ENCODE peak calls at places on chromosome 1, in seven cellular contexts. W is H7, J is AG08396, P is AG04450, T is posterior cingulate gyrus, B is aorta, C is NCI-H2081. Z is an unnamed sample.
A peak's percentile ranks its signal among the peaks of the same experiment; 100 is the strongest.

GRCh38 chr1:158931055-158931737 is at the start of gene PYHIN1:
- DNase-seq in W (no peak), J (no peak), P (no peak), T (no peak), B (no peak), C (no peak), Z (no peak)

GRCh38 chr1:201500670-201501120 is 6.2 kb downstream of the CSRP1 start:
- DNase-seq in W (peak; percentile 49), J (no peak), P (no peak), T (no peak), B (no peak), C (no peak), Z (no peak)

GRCh38 chr1:151060241-151061011 is at the start of gene MLLT11:
- DNase-seq in W (peak; percentile 90), J (peak; percentile 59), P (no peak), T (peak; percentile 91), B (no peak), C (peak; percentile 78), Z (no peak)

GRCh38 chr1:185816460-185816859 is 82.3 kb downstream of the HMCN1 start:
- DNase-seq in W (no peak), J (no peak), P (no peak), T (no peak), B (no peak), C (no peak), Z (no peak)

GRCh38 chr1:228367798-228368791 is 38.5 kb downstream of the TRIM11 start:
- DNase-seq in W (peak; percentile 90), J (no peak), P (no peak), T (peak; percentile 72), B (no peak), C (no peak), Z (no peak)

GRCh38 chr1:168391759-168392681 is 111.3 kb downstream of the TBX19 start:
- DNase-seq in W (no peak), J (no peak), P (no peak), T (no peak), B (no peak), C (no peak), Z (no peak)

GRCh38 chr1:36096500-36097412 is 8.1 kb downstream of the ADPRS start:
- DNase-seq in W (peak; percentile 93), J (no peak), P (no peak), T (no peak), B (peak; percentile 73), C (no peak), Z (no peak)

GRCh38 chr1:172380441-172381244 is 39.8 kb upstream of the C1orf105 start:
- DNase-seq in W (no peak), J (no peak), P (no peak), T (no peak), B (no peak), C (no peak), Z (no peak)

GRCh38 chr1:240212552-240212951 is 120.9 kb downstream of the FMN2 start:
- DNase-seq in W (no peak), J (no peak), P (no peak), T (no peak), B (no peak), C (no peak), Z (no peak)